ENCODE peak calls at places on chromosome 2, in nine cellular contexts. One of them, this sample, is unnamed.

GRCh38 chr2:18536100-18536499 is 24.4 kb downstream of the RDH14 start:
- DNase-seq in right cardiac atrium: no peak
- DNase-seq in SK-N-MC: no peak
- DNase-seq in tibial artery: no peak
- DNase-seq in lower lobe of right lung: no peak
- DNase-seq in esophagus muscularis mucosa: no peak
- DNase-seq in coronary artery: no peak
- DNase-seq in spleen: no peak
- DNase-seq in endodermal cell: no peak
- DNase-seq in this sample: peak; percentile 34

GRCh38 chr2:183157131-183157530 is 32.9 kb downstream of the NUP35 start:
- DNase-seq in right cardiac atrium: no peak
- DNase-seq in lower lobe of right lung: no peak
- DNase-seq in coronary artery: no peak
- DNase-seq in spleen: no peak
- DNase-seq in tibial artery: no peak
- DNase-seq in esophagus muscularis mucosa: no peak
- DNase-seq in endodermal cell: no peak
- DNase-seq in SK-N-MC: no peak
- DNase-seq in this sample: no peak

GRCh38 chr2:50433635-50434034 is 598.3 kb downstream of the NRXN1 start:
- DNase-seq in esophagus muscularis mucosa: no peak
- DNase-seq in lower lobe of right lung: no peak
- DNase-seq in SK-N-MC: no peak
- DNase-seq in spleen: no peak
- DNase-seq in tibial artery: no peak
- DNase-seq in right cardiac atrium: no peak
- DNase-seq in coronary artery: no peak
- DNase-seq in endodermal cell: no peak
- DNase-seq in this sample: no peak

GRCh38 chr2:167961536-167961935 is 285.9 kb downstream of the STK39 start:
- DNase-seq in coronary artery: no peak
- DNase-seq in endodermal cell: no peak
- DNase-seq in tibial artery: no peak
- DNase-seq in esophagus muscularis mucosa: no peak
- DNase-seq in right cardiac atrium: no peak
- DNase-seq in lower lobe of right lung: no peak
- DNase-seq in spleen: no peak
- DNase-seq in SK-N-MC: no peak
- DNase-seq in this sample: no peak

GRCh38 chr2:14631676-14632075 is 841 bp upstream of the LRATD1 start:
- DNase-seq in right cardiac atrium: no peak
- DNase-seq in tibial artery: no peak
- DNase-seq in SK-N-MC: no peak
- DNase-seq in endodermal cell: no peak
- DNase-seq in spleen: no peak
- DNase-seq in coronary artery: no peak
- DNase-seq in esophagus muscularis mucosa: no peak
- DNase-seq in lower lobe of right lung: no peak
- DNase-seq in this sample: no peak

GRCh38 chr2:100615471-100615870 is 52.7 kb downstream of the PDCL3 start:
- DNase-seq in spleen: no peak
- DNase-seq in SK-N-MC: no peak
- DNase-seq in right cardiac atrium: no peak
- DNase-seq in esophagus muscularis mucosa: peak; percentile 88
- DNase-seq in lower lobe of right lung: no peak
- DNase-seq in tibial artery: no peak
- DNase-seq in endodermal cell: no peak
- DNase-seq in coronary artery: no peak
- DNase-seq in this sample: no peak

GRCh38 chr2:233259745-233260144 is 8.3 kb downstream of the ATG16L1 start:
- DNase-seq in tibial artery: no peak
- DNase-seq in coronary artery: no peak
- DNase-seq in spleen: no peak
- DNase-seq in esophagus muscularis mucosa: no peak
- DNase-seq in endodermal cell: no peak
- DNase-seq in lower lobe of right lung: no peak
- DNase-seq in SK-N-MC: no peak
- DNase-seq in right cardiac atrium: no peak
- DNase-seq in this sample: no peak

GRCh38 chr2:29449499-29449898 is 334.3 kb downstream of the CLIP4 start:
- DNase-seq in lower lobe of right lung: no peak
- DNase-seq in tibial artery: no peak
- DNase-seq in SK-N-MC: no peak
- DNase-seq in spleen: no peak
- DNase-seq in esophagus muscularis mucosa: no peak
- DNase-seq in coronary artery: no peak
- DNase-seq in endodermal cell: no peak
- DNase-seq in right cardiac atrium: no peak
- DNase-seq in this sample: no peak

GRCh38 chr2:156206355-156206754 is 126.2 kb downstream of the NR4A2 start:
- DNase-seq in lower lobe of right lung: no peak
- DNase-seq in right cardiac atrium: no peak
- DNase-seq in endodermal cell: no peak
- DNase-seq in coronary artery: no peak
- DNase-seq in SK-N-MC: no peak
- DNase-seq in spleen: no peak
- DNase-seq in esophagus muscularis mucosa: no peak
- DNase-seq in tibial artery: no peak
- DNase-seq in this sample: no peak

GRCh38 chr2:220336771-220337170 is 709.3 kb downstream of the SLC4A3 start:
- DNase-seq in SK-N-MC: no peak
- DNase-seq in lower lobe of right lung: no peak
- DNase-seq in coronary artery: no peak
- DNase-seq in tibial artery: no peak
- DNase-seq in spleen: no peak
- DNase-seq in right cardiac atrium: no peak
- DNase-seq in endodermal cell: no peak
- DNase-seq in esophagus muscularis mucosa: no peak
- DNase-seq in this sample: no peak

GRCh38 chr2:187358531-187358930 is 89.5 kb downstream of the CALCRL start:
- DNase-seq in SK-N-MC: no peak
- DNase-seq in tibial artery: no peak
- DNase-seq in right cardiac atrium: no peak
- DNase-seq in esophagus muscularis mucosa: no peak
- DNase-seq in endodermal cell: no peak
- DNase-seq in lower lobe of right lung: no peak
- DNase-seq in coronary artery: no peak
- DNase-seq in spleen: no peak
- DNase-seq in this sample: no peak
- H3K4me3 ChIP-seq in SK-N-MC: no peak overlapping the region
- H3K4me3 ChIP-seq in tibial artery: no peak overlapping the region
- H3K4me3 ChIP-seq in right cardiac atrium: no peak overlapping the region
- H3K4me3 ChIP-seq in esophagus muscularis mucosa: no peak overlapping the region
- H3K4me3 ChIP-seq in endodermal cell: no peak overlapping the region
- H3K4me3 ChIP-seq in lower lobe of right lung: no peak overlapping the region
- H3K4me3 ChIP-seq in coronary artery: no peak overlapping the region
- H3K4me3 ChIP-seq in spleen: no peak overlapping the region
- H3K4me3 ChIP-seq in this sample: no peak overlapping the region

GRCh38 chr2:162245051-162245450 is 1.8 kb upstream of the FAP start:
- DNase-seq in esophagus muscularis mucosa: no peak
- DNase-seq in tibial artery: no peak
- DNase-seq in endodermal cell: no peak
- DNase-seq in SK-N-MC: no peak
- DNase-seq in right cardiac atrium: no peak
- DNase-seq in coronary artery: no peak
- DNase-seq in spleen: no peak
- DNase-seq in lower lobe of right lung: no peak
- DNase-seq in this sample: no peak

GRCh38 chr2:162244559-162245031 is 1.4 kb upstream of the FAP start:
- DNase-seq in esophagus muscularis mucosa: no peak
- DNase-seq in lower lobe of right lung: peak; percentile 52
- DNase-seq in tibial artery: no peak
- DNase-seq in endodermal cell: no peak
- DNase-seq in spleen: no peak
- DNase-seq in coronary artery: no peak
- DNase-seq in right cardiac atrium: peak; percentile 21
- DNase-seq in SK-N-MC: no peak
- DNase-seq in this sample: peak; percentile 79

GRCh38 chr2:162243305-162243693 is at the start of gene FAP:
- DNase-seq in coronary artery: no peak
- DNase-seq in esophagus muscularis mucosa: no peak
- DNase-seq in SK-N-MC: no peak
- DNase-seq in lower lobe of right lung: no peak
- DNase-seq in spleen: no peak
- DNase-seq in right cardiac atrium: no peak
- DNase-seq in endodermal cell: no peak
- DNase-seq in tibial artery: no peak
- DNase-seq in this sample: peak; percentile 85

GRCh38 chr2:162241571-162241970 is 1.7 kb downstream of the FAP start:
- DNase-seq in endodermal cell: no peak
- DNase-seq in SK-N-MC: no peak
- DNase-seq in esophagus muscularis mucosa: no peak
- DNase-seq in coronary artery: no peak
- DNase-seq in tibial artery: no peak
- DNase-seq in lower lobe of right lung: no peak
- DNase-seq in spleen: no peak
- DNase-seq in right cardiac atrium: no peak
- DNase-seq in this sample: no peak

DNA sequence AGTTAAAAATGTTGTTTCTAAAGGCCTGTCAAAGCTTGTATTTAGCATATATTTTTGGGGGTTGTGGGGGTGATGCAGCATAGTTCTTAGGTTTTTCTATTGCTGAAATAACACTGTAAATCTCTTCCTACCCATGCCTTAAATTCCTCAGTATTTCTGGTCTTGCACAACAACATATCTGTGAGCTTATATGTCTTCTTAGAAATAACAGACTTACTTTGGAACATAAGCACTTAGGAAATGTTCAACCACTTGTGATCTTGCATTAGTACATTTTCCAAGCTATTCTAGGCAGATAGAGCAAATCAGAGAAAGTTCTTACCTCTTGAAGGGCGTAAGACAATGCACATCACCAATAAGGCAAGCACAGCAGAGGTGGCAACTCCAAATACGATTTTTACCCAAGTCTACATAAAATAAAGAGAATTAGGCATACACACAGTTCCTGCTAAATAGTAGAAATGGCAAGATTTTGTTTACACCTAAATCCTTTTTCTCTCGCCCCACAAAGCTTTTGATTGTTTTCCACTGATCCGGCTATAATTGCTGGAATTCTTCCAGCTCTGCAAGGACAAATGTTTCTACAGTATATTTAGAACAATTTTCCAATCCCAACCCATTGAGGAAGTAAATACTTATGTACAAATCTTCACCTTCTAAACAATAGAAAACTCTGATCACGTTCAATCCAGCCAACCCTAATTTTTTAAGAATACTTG is 500 bp downstream of the FAP start:
- DNase-seq in lower lobe of right lung: no peak
- DNase-seq in coronary artery: no peak
- DNase-seq in endodermal cell: no peak
- DNase-seq in spleen: no peak
- DNase-seq in right cardiac atrium: no peak
- DNase-seq in SK-N-MC: no peak
- DNase-seq in tibial artery: no peak
- DNase-seq in esophagus muscularis mucosa: no peak
- DNase-seq in this sample: peak; percentile 77
- H3K4me3 ChIP-seq in lower lobe of right lung: peak overlapping the region; percentile 7
- H3K4me3 ChIP-seq in coronary artery: peak overlapping the region; percentile 55
- H3K4me3 ChIP-seq in endodermal cell: no peak overlapping the region
- H3K4me3 ChIP-seq in spleen: no peak overlapping the region
- H3K4me3 ChIP-seq in right cardiac atrium: peak overlapping the region; percentile 43
- H3K4me3 ChIP-seq in SK-N-MC: peak overlapping the region; percentile 70
- H3K4me3 ChIP-seq in tibial artery: peak overlapping the region; percentile 30
- H3K4me3 ChIP-seq in esophagus muscularis mucosa: peak overlapping the region; percentile 34
- H3K4me3 ChIP-seq in this sample: peak overlapping the region; percentile 46

DNA sequence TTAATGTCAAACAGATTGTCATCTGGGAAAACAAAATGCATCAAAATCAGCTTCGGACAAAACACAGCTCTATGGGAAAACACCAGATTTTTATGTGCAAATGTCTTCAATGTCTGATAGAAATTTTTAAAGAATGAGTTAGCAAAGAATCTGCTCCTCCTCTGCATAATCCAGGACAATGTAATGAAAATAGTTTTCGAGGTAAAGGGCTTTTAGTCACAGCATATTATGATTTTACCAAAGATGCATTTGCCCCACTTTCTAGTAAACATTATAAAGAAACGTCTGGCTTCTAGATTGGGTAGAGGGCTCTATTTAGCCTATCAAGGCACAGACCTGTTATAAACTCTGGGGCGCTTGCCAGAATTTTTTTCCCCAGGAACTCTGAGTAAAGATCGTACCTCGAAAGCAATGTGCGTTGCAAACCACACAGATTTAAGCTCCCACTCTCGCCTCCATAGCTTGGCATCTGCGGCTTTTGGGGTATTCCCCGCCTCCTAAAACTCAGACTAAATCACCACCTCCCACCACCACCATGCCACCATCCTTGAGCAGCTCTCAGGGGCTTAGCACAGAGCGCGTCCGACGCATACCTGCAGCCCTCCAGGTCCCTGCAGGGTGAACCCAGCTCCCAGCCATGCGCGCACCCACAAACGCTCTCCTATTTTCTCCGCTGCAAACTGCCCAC is 926 bp downstream of the ACVR1C start:
- DNase-seq in endodermal cell: no peak
- DNase-seq in tibial artery: no peak
- DNase-seq in spleen: peak; percentile 73
- DNase-seq in esophagus muscularis mucosa: no peak
- DNase-seq in right cardiac atrium: peak; percentile 3
- DNase-seq in SK-N-MC: no peak
- DNase-seq in lower lobe of right lung: peak; percentile 41
- DNase-seq in coronary artery: peak; percentile 65
- DNase-seq in this sample: no peak
- H3K4me3 ChIP-seq in endodermal cell: peak overlapping the region; percentile 85
- H3K4me3 ChIP-seq in tibial artery: peak overlapping the region; percentile 64
- H3K4me3 ChIP-seq in spleen: peak overlapping the region; percentile 25
- H3K4me3 ChIP-seq in esophagus muscularis mucosa: peak overlapping the region; percentile 55
- H3K4me3 ChIP-seq in right cardiac atrium: peak overlapping the region; percentile 75
- H3K4me3 ChIP-seq in SK-N-MC: peak overlapping the region; percentile 82
- H3K4me3 ChIP-seq in lower lobe of right lung: peak overlapping the region; percentile 61
- H3K4me3 ChIP-seq in coronary artery: peak overlapping the region; percentile 79
- H3K4me3 ChIP-seq in this sample: peak overlapping the region; percentile 58

DNA sequence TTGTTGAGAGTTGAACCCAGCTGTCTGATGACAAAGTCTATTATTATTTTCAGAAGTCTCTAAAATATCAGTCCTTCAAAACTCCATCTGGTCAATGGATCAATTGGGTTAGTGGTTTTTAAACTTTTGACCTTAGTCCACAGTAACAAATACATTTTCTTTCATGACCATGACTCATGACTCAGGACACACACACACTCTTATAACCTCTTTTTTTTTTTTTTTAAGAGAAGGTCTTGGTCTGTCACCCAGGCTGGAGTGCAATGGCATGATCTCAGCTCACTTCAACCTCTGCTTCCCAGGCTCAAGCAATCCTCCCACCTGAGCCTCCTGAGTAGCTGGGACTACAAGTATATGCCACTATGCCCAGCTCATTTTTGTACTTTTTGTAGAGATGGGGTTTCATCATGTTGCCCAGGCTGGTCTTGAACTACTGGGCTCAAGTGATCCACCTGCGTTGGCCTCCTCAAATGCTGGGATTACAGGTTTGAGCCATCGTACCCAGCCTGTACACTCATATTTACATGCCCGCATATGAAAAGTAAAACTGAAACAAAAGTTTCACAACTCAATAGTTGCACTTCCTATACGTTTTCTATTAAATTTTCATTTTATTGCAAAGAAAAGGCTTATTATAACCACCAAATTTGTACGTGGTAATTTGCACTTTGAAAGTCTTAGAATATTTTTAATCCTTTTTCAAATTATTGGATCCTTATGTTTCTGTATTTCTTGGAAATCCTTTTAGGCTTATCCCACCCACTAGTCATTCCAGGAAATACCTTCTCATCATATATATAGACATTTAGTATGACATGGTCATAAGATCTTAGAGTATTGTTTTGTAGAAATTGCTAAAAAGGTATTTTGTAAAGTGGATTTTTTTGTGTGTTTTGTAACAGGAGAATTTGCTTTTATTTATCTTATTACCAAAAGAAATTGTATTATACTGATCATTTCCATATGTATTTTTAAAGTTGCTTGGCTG is 199.0 kb downstream of the LPIN1 start:
- DNase-seq in tibial artery: no peak
- DNase-seq in spleen: no peak
- DNase-seq in esophagus muscularis mucosa: no peak
- DNase-seq in right cardiac atrium: no peak
- DNase-seq in coronary artery: no peak
- DNase-seq in SK-N-MC: no peak
- DNase-seq in lower lobe of right lung: no peak
- DNase-seq in endodermal cell: no peak
- DNase-seq in this sample: no peak
- H3K4me3 ChIP-seq in tibial artery: no peak overlapping the region
- H3K4me3 ChIP-seq in spleen: no peak overlapping the region
- H3K4me3 ChIP-seq in esophagus muscularis mucosa: no peak overlapping the region
- H3K4me3 ChIP-seq in right cardiac atrium: no peak overlapping the region
- H3K4me3 ChIP-seq in coronary artery: no peak overlapping the region
- H3K4me3 ChIP-seq in SK-N-MC: no peak overlapping the region
- H3K4me3 ChIP-seq in lower lobe of right lung: no peak overlapping the region
- H3K4me3 ChIP-seq in endodermal cell: no peak overlapping the region
- H3K4me3 ChIP-seq in this sample: no peak overlapping the region